ENCODE peak calls at places on chromosomes 3 and 15, in seven cellular contexts. Q is fibroblast of lung, X is tibial artery, S is upper lobe of right lung, Z is pancreas, M is GM23248, T is sigmoid colon. C is an unnamed sample. For H3K27me3 and H3K4me1, the result is how much of the 10 kb centered on the place peaks cover.

GRCh38 chr3:125025647-125026046 is 30.1 kb downstream of the HEG1 start:
- DNase-seq in Z (no peak), Q (no peak), T (no peak), S (no peak), M (no peak), X (no peak), C (no peak)

GRCh38 chr15:88126695-88127476 is 129.7 kb downstream of the NTRK3 start:
- DNase-seq in M (peak), Q (no peak), Z (no peak), X (no peak), T (no peak), S (no peak), C (no peak)

GRCh38 chr3:45590822-45591546 is 3.6 kb upstream of the LIMD1 start:
- DNase-seq in M (no peak), S (no peak), Q (no peak), X (no peak), T (no peak), Z (no peak), C (no peak)

GRCh38 chr3:24185738-24186384 is 240.8 kb downstream of the NR1D2 start:
- DNase-seq in S (no peak), Z (no peak), T (no peak), X (no peak), Q (peak), M (peak), C (peak)

GRCh38 chr15:31437686-31438085 is 111.1 kb downstream of the KLF13 start:
- DNase-seq in S (no peak), Q (no peak), T (no peak), M (no peak), Z (no peak), X (no peak), C (no peak)

GRCh38 chr3:107963581-107963980 is 127.2 kb downstream of the CD47 start:
- DNase-seq in T (no peak), Z (no peak), M (no peak), Q (no peak), X (no peak), S (no peak), C (no peak)

GRCh38 chr3:58095471-58096145 is 87.4 kb downstream of the FLNB start:
- DNase-seq in Z (no peak), M (no peak), S (no peak), X (no peak), Q (no peak), T (peak), C (no peak)

GRCh38 chr3:193729601-193730000 is 136.6 kb downstream of the OPA1 start:
- DNase-seq in Z (no peak), T (no peak), X (no peak), Q (no peak), M (no peak), S (no peak), C (no peak)

GRCh38 chr3:7589526-7589925 is 728.6 kb downstream of the GRM7 start:
- DNase-seq in X (no peak), Q (no peak), S (no peak), M (no peak), Z (no peak), T (no peak), C (no peak)

GRCh38 chr15:76996076-76996525 is 1.2 kb downstream of the PSTPIP1 start:
- DNase-seq in Q (no peak), S (no peak), M (no peak), Z (no peak), X (no peak), T (peak), C (no peak)

GRCh38 chr3:10026084-10026890 is at the start of gene FANCD2:
- DNase-seq in S (peak), T (peak), X (peak), Q (peak), M (peak), Z (peak), C (peak)

GRCh38 chr3:47007001-47007400 is 27.5 kb downstream of the NBEAL2 start:
- DNase-seq in X (no peak), M (no peak), Z (no peak), S (peak), Q (no peak), T (no peak), C (no peak)

GRCh38 chr3:100941451-100941850 is 51.8 kb downstream of the ABI3BP start:
- DNase-seq in S (no peak), Q (no peak), M (no peak), Z (no peak), X (peak), T (no peak), C (no peak)

GRCh38 chr15:90664650-90665287 is 52.4 kb upstream of the BLM start:
- DNase-seq in X (peak), Q (peak), T (peak), M (peak), Z (peak), S (peak), C (no peak)

GRCh38 chr3:109268181-109268580 is 48.1 kb downstream of the DPPA2 start:
- DNase-seq in T (no peak), Z (no peak), Q (no peak), X (no peak), M (peak), S (no peak), C (no peak)

GRCh38 chr15:64356443-64357040 is 569 bp upstream of the CSNK1G1 start:
- DNase-seq in Z (no peak), X (no peak), Q (peak), M (peak), T (no peak), S (no peak), C (peak)

GRCh38 chr15:44654858-44655257 is 8.6 kb downstream of the SPG11 start:
- DNase-seq in S (no peak), Z (no peak), Q (peak), X (no peak), M (peak), T (no peak), C (peak)

GRCh38 chr3:22377421-22377820 is 626.4 kb upstream of the ZNF385D start:
- DNase-seq in S (no peak), T (no peak), Q (peak), X (no peak), M (peak), Z (no peak), C (no peak)

GRCh38 chr15:41332788-41333527 is at the start of gene NUSAP1:
- DNase-seq in Q (no peak), Z (peak), X (no peak), S (no peak), M (peak), T (no peak), C (no peak)

GRCh38 chr15:55403531-55403930 is 4.6 kb downstream of the CCPG1 start:
- DNase-seq in Z (no peak), S (no peak), M (peak), T (no peak), X (no peak), Q (peak), C (peak)

GRCh38 chr15:63605816-63606215 is 8.6 kb downstream of the FBXL22 start:
- DNase-seq in X (no peak), T (no peak), M (no peak), Q (no peak), Z (no peak), S (no peak), C (no peak)

GRCh38 chr15:61275901-61276300 is 46.8 kb upstream of the RORA start:
- DNase-seq in T (no peak), M (no peak), Z (no peak), Q (no peak), X (no peak), S (no peak), C (peak)

GRCh38 chr15:99408236-99409096 is 157.2 kb downstream of the LRRC28 start:
- DNase-seq in X (no peak), M (peak), T (no peak), Z (no peak), Q (peak), S (peak), C (peak)

GRCh38 chr3:51955893-51956770 is 951 bp downstream of the GPR62 start:
- DNase-seq in X (no peak), T (no peak), Q (peak), M (peak), S (no peak), Z (peak), C (peak)

GRCh38 chr3:129344540-129345220 is 66.0 kb downstream of the HMCES start:
- DNase-seq in X (no peak), S (no peak), T (no peak), Q (no peak), Z (no peak), M (no peak), C (no peak)

GRCh38 chr3:133570139-133570936 is 3.1 kb upstream of the CDV3 start:
- DNase-seq in X (no peak), S (no peak), Z (no peak), M (peak), T (no peak), Q (peak), C (peak)

GRCh38 chr15:48392356-48392755 is 61.1 kb downstream of the DUT start:
- DNase-seq in M (peak), X (peak), Q (peak), S (no peak), T (peak), Z (no peak), C (peak)

GRCh38 chr3:128681277-128681829 is 30.7 kb upstream of the RPN1 start:
- DNase-seq in X (no peak), Q (no peak), M (no peak), T (no peak), S (no peak), Z (no peak), C (no peak)

GRCh38 chr3:87333393-87333892 is 57.1 kb upstream of the POU1F1 start:
- DNase-seq in M (peak), X (no peak), Z (no peak), S (no peak), Q (peak), T (no peak), C (peak)

GRCh38 chr3:120170223-120170622 is 76.0 kb upstream of the GSK3B start:
- DNase-seq in M (peak), S (no peak), Q (peak), Z (no peak), X (no peak), T (no peak), C (no peak)

GRCh38 chr15:59689626-59690236 is 611 bp upstream of the BNIP2 start:
- DNase-seq in M (peak), S (peak), Q (peak), X (peak), Z (peak), T (peak), C (peak)

DNA sequence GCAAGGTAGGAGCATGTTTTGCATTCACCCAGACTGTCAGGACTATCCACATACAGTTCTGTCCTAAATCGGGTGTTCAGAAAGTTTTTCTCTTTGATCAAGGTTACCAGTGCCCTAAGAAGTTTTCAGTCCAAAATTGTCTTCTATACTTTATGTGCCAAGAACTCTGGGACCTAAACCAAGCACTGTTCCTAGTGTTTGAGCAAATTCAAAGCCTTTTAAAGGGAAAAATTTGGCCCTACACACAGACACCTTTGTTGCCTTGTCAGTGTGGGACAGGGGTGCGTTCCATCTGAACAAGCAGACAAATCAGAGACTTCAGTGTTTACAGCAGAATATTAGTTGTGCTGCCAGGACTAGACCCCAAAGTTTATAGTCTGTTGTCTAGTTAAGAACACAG is 50.6 kb downstream of the DGKG start:
- DNase-seq in Q (no peak), M (no peak), S (no peak), X (no peak), Z (no peak), T (no peak), C (no peak)
- H3K27me3 ChIP-seq in Q (under half), M (under half), S (under half), X (under half), Z (under half), T (under half), C (under half)

DNA sequence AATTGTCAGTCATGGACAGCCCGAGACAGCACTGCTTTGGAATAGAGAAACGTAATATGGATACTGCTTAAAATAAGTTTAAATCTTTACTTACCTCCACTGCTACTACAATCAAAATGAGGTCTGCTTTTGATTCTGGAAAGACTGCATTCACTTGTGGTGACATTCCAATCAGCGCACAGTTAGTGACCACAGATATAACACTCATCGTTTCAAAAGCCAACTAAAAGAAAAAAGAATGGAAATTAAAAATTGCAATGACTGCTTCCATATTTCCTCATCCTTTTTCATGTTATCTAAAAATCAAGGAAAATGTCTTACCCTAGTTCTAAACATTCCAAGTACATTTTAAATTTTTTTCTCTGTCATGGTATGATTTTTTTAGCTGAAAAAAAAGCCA is 72.2 kb downstream of the ANO10 start:
- DNase-seq in Z (no peak), Q (no peak), S (no peak), X (no peak), T (no peak), M (peak), C (no peak)
- H3K4me1 ChIP-seq in Z (under half), Q (under half), S (under half), X (under half), T (under half), M (under half), C (under half)

DNA sequence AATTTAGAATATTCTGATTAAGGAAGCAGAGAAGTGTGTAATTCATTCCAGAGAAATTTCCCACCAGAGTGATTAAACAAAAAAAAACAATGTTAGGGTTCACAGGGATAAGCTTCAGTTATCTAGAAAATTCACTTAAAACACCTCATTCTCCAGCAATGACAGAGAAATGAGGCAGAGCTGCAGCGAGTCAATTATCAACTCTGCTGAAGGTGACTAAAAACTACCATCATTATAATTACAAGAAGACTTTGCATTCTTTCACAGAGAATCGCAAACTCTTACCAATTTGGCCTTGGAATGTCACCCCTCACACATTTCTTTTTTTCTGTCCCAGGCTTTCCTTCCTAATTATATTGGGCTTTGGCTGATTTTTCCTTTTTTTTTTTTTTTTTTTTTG is 117.1 kb downstream of the RAB11A start:
- DNase-seq in Z (no peak), S (no peak), M (no peak), Q (no peak), X (no peak), T (no peak), C (no peak)
- H3K27me3 ChIP-seq in Z (under half), S (under half), M (half or more), Q (under half), X (under half), T (under half), C (under half)

DNA sequence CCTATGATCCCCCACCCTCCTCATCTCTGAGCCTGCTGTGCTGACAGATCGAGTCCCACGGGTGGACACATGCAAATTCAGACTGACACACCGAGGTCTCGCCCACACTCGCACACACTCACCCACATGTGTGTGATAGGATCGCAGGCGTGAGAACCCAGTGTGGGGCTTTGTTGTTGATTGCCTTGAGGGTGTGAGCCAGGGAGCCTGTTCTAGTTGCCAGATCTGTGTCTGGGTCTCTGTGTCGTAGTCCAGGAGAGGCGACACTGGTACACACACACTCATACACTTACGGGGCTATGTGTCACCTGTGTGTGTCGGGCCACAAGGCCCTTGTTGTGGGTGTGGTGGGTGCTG is 2.0 kb downstream of the EPHB3 start:
- DNase-seq in Z (no peak), Q (no peak), M (peak), S (no peak), T (no peak), X (no peak), C (no peak)
- H3K4me1 ChIP-seq in Z (under half), Q (under half), M (under half), S (under half), T (half or more), X (under half), C (under half)

GRCh38 chr15:49460411-49460941 is 37.4 kb downstream of the FGF7 start:
- DNase-seq in Q (no peak), X (no peak), S (no peak), T (no peak), Z (no peak), M (peak), C (no peak)
- H3K27me3 ChIP-seq in Q (under half), X (under half), S (under half), T (under half), Z (under half), M (under half), C (under half)